ENCODE peak calls at places on chromosomes 1 and 21, in six cellular contexts. L is COR-L47, N is germinal center, S is activated T-helper 1 cell treated with Interleukin-2 at 50 U/mL for 16 hours, R is retina, I is activated T-cell treated with anti-CD3 and anti-CD28 coated beads for 1 hour. K is an unnamed sample.

GRCh38 chr1:176770066-176770465 is 307.1 kb downstream of the PAPPA2 start:
- DNase-seq in R (no peak), I (no peak), S (no peak), L (no peak), N (no peak), K (no peak)

GRCh38 chr1:154698320-154699096 is 90.5 kb upstream of the ADAR start:
- DNase-seq in S (no peak), L (no peak), I (no peak), R (no peak), N (no peak), K (no peak)

GRCh38 chr1:76786232-76786631 is 81.0 kb upstream of the ST6GALNAC5 start:
- DNase-seq in S (no peak), L (no peak), R (no peak), I (no peak), N (no peak), K (no peak)

GRCh38 chr1:52706941-52707926 is 9.1 kb upstream of the COA7 start:
- DNase-seq in I (no peak), R (no peak), L (no peak), S (no peak), N (no peak), K (no peak)

GRCh38 chr21:45276620-45277019 is 11.1 kb downstream of the POFUT2 start:
- DNase-seq in N (no peak), I (no peak), S (no peak), R (no peak), L (no peak), K (no peak)

GRCh38 chr1:111032295-111032897 is 68.7 kb upstream of the LRIF1 start:
- DNase-seq in I (no peak), N (peak; percentile 54), L (no peak), S (no peak), R (peak; percentile 13), K (no peak)

GRCh38 chr1:24386241-24386640 is 27.3 kb downstream of the STPG1 start:
- DNase-seq in I (no peak), N (no peak), S (no peak), L (no peak), R (no peak), K (no peak)

GRCh38 chr1:165114022-165114888 is 242.3 kb downstream of the LMX1A start:
- DNase-seq in R (peak; percentile 69), N (peak; percentile 13), I (no peak), S (no peak), L (peak; percentile 58), K (no peak)

GRCh38 chr1:167492509-167492910 is 25.8 kb downstream of the CD247 start:
- DNase-seq in L (no peak), N (no peak), S (no peak), R (no peak), I (no peak), K (no peak)

GRCh38 chr21:38170283-38170682 is 86.5 kb upstream of the KCNJ15 start:
- DNase-seq in R (no peak), L (peak; percentile 38), I (no peak), S (no peak), N (no peak), K (no peak)

GRCh38 chr1:181089017-181089776 is 697 bp downstream of the IER5 start:
- DNase-seq in R (peak; percentile 65), S (peak; percentile 11), N (peak; percentile 42), I (peak; percentile 32), L (no peak), K (peak; percentile 43)

GRCh38 chr1:117093091-117093534 is 28.4 kb downstream of the TRIM45 start:
- DNase-seq in S (no peak), L (no peak), R (peak; percentile 32), N (no peak), I (no peak), K (no peak)

GRCh38 chr1:245858683-245859509 is 648.2 kb downstream of the SMYD3 start:
- DNase-seq in N (no peak), L (peak; percentile 4), I (no peak), R (no peak), S (no peak), K (no peak)

GRCh38 chr1:65075123-65075976 is 72.7 kb upstream of the AK4 start:
- DNase-seq in I (peak; percentile 44), L (peak; percentile 45), S (peak; percentile 33), R (peak; percentile 40), N (peak; percentile 64), K (peak; percentile 35)

GRCh38 chr1:92029241-92029922 is 403 bp upstream of the EPHX4 start:
- DNase-seq in I (no peak), R (peak; percentile 57), N (no peak), L (no peak), S (no peak), K (no peak)

GRCh38 chr1:110433803-110434202 is 17.1 kb upstream of the PROK1 start:
- DNase-seq in R (no peak), S (no peak), L (no peak), I (no peak), N (no peak), K (no peak)

GRCh38 chr1:67632356-67632755 is 52.6 kb upstream of the GADD45A start:
- DNase-seq in L (no peak), I (no peak), N (no peak), S (no peak), R (no peak), K (no peak)

GRCh38 chr1:174165471-174166137 is 6.3 kb downstream of the RABGAP1L start:
- DNase-seq in I (no peak), S (no peak), L (no peak), N (no peak), R (no peak), K (no peak)

GRCh38 chr1:203173566-203173965 is 2.1 kb downstream of the MYBPH start:
- DNase-seq in S (no peak), L (no peak), N (peak; percentile 17), R (no peak), I (no peak), K (no peak)

GRCh38 chr1:9289724-9290493 is 2.8 kb upstream of the SPSB1 start:
- DNase-seq in R (peak; percentile 51), L (no peak), I (no peak), N (no peak), S (no peak), K (no peak)

GRCh38 chr1:66351913-66352312 is 182.0 kb upstream of the SGIP1 start:
- DNase-seq in N (no peak), I (no peak), R (no peak), S (no peak), L (no peak), K (no peak)

GRCh38 chr1:27979151-27979858 is 19.5 kb downstream of the XKR8 start:
- DNase-seq in L (peak; percentile 47), I (no peak), R (no peak), N (peak; percentile 34), S (no peak), K (no peak)

GRCh38 chr1:157646144-157646543 is 48.3 kb upstream of the FCRL4 start:
- DNase-seq in N (peak; percentile 17), S (no peak), I (no peak), R (no peak), L (no peak), K (no peak)

GRCh38 chr1:11528636-11529121 is 49.7 kb downstream of the DISP3 start:
- DNase-seq in I (no peak), L (no peak), R (no peak), N (no peak), S (no peak), K (no peak)

GRCh38 chr1:226608699-226609505 is 60.3 kb downstream of the STUM start:
- DNase-seq in N (peak; percentile 85), L (peak; percentile 32), R (peak; percentile 82), I (peak; percentile 64), S (peak; percentile 42), K (peak; percentile 49)

GRCh38 chr1:207747627-207748492 is 4.0 kb upstream of the CD46 start:
- DNase-seq in L (no peak), R (no peak), I (no peak), S (no peak), N (no peak), K (no peak)

GRCh38 chr1:10339815-10340214 is 59.0 kb upstream of the PGD start:
- DNase-seq in I (no peak), R (peak; percentile 74), N (no peak), L (no peak), S (no peak), K (no peak)

GRCh38 chr1:221418346-221418745 is 323.5 kb downstream of the DUSP10 start:
- DNase-seq in R (no peak), S (no peak), L (no peak), N (no peak), I (no peak), K (no peak)

GRCh38 chr1:24720152-24720551 is 25.1 kb upstream of the CLIC4 start:
- DNase-seq in I (no peak), R (no peak), L (no peak), S (no peak), N (no peak), K (no peak)

GRCh38 chr1:48688102-48688760 is 88.5 kb downstream of the BEND5 start:
- DNase-seq in R (peak; percentile 21), S (no peak), L (no peak), I (no peak), N (peak; percentile 24), K (no peak)

GRCh38 chr1:206470692-206471414 is 577 bp downstream of the IKBKE start:
- DNase-seq in L (no peak), I (no peak), R (peak; percentile 64), N (peak; percentile 79), S (peak; percentile 34), K (peak; percentile 44)

GRCh38 chr1:110094931-110095654 is 17.1 kb upstream of the UBL4B start:
- DNase-seq in I (no peak), L (no peak), S (no peak), N (no peak), R (no peak), K (no peak)

GRCh38 chr1:247070645-247071044 is 8.0 kb downstream of the ZNF670 start:
- DNase-seq in I (no peak), S (no peak), N (no peak), R (no peak), L (no peak), K (no peak)

GRCh38 chr21:38683222-38683621 is 122.5 kb upstream of the ETS2 start:
- DNase-seq in L (no peak), S (no peak), R (no peak), I (no peak), N (no peak), K (no peak)

GRCh38 chr1:233549917-233550316 is 64.0 kb upstream of the KCNK1 start:
- DNase-seq in N (no peak), S (no peak), R (no peak), L (no peak), I (no peak), K (no peak)

GRCh38 chr1:151510020-151510405 is 1.2 kb upstream of the CGN start:
- DNase-seq in R (peak; percentile 28), I (no peak), L (no peak), N (no peak), S (no peak), K (no peak)

GRCh38 chr1:201673912-201674311 is 135.0 kb downstream of the NAV1 start:
- DNase-seq in R (no peak), S (no peak), I (no peak), N (no peak), L (peak; percentile 21), K (no peak)

K was measured in activated T-helper 2 cell treated with anti-CD3 and anti-CD28 coated beads, Interferon-gamma antibody, Interleukin-2, Interleukin-4, amounts not matched to agents 10 μg/mL and 5 μg/mL and 100 μg/mL, durations not matched to agents 14 hours and 24 hours and 36 hours.